ENCODE peak calls at places on chromosomes 16 and 17, in four cellular contexts. E is GM12878, J is HepG2, K is K562. T is an unnamed sample. For H3K27me3, the result is how much of the 10 kb centered on the place peaks cover.

GRCh38 chr17:7060165-7060890 is 16.4 kb upstream of the SLC16A11 start:
- DNase-seq in K (peak), E (no peak), J (peak), T (no peak)

GRCh38 chr17:57935833-57936807 is 19.1 kb downstream of the CUEDC1 start:
- DNase-seq in J (peak), E (no peak), K (no peak), T (no peak)

GRCh38 chr16:55503726-55504553 is 4.9 kb upstream of the LPCAT2 start:
- DNase-seq in E (no peak), J (no peak), K (no peak), T (no peak)

GRCh38 chr17:68600123-68600880 is 865 bp downstream of the FAM20A start:
- DNase-seq in J (peak), E (no peak), K (no peak), T (no peak)

GRCh38 chr17:56715613-56716357 is 117.9 kb downstream of the C17orf67 start:
- DNase-seq in E (peak), K (peak), J (peak), T (peak)

GRCh38 chr16:29806641-29807425 is 504 bp downstream of the MAZ start:
- DNase-seq in K (peak), E (no peak), J (peak), T (peak)

GRCh38 chr17:54220829-54221228 is 398.1 kb downstream of the KIF2B start:
- DNase-seq in K (no peak), J (no peak), E (no peak), T (no peak)

GRCh38 chr17:41338961-41339485 is 11.6 kb downstream of the KRT33A start:
- DNase-seq in E (peak), J (no peak), K (no peak), T (no peak)

GRCh38 chr17:69154267-69154666 is 12.6 kb upstream of the ABCA6 start:
- DNase-seq in K (no peak), J (peak), E (no peak), T (no peak)

GRCh38 chr16:66578596-66579531 is at the start of gene CMTM2:
- DNase-seq in J (no peak), E (no peak), K (no peak), T (no peak)

GRCh38 chr16:18582902-18583301 is 21.0 kb upstream of the NOMO2 start:
- DNase-seq in J (no peak), K (no peak), E (no peak), T (no peak)

GRCh38 chr16:88686439-88687253 is at the start of gene SNAI3:
- DNase-seq in K (peak), E (no peak), J (peak), T (peak)

GRCh38 chr16:11105038-11105903 is 150.7 kb downstream of the SOCS1 start:
- DNase-seq in J (peak), K (peak), E (peak), T (peak)

GRCh38 chr17:50918933-50919296 is 52.8 kb upstream of the TOB1 start:
- DNase-seq in E (no peak), K (no peak), J (no peak), T (no peak)

GRCh38 chr16:10206865-10207264 is 24.6 kb upstream of the GRIN2A start:
- DNase-seq in J (no peak), E (no peak), K (no peak), T (no peak)

GRCh38 chr17:42325026-42325425 is 36.7 kb downstream of the STAT5A start:
- DNase-seq in K (no peak), E (no peak), J (no peak), T (no peak)

GRCh38 chr17:61403846-61404701 is 4.4 kb downstream of the TBX2 start:
- DNase-seq in J (no peak), K (no peak), E (no peak), T (no peak)

GRCh38 chr16:19771796-19772195 is 53.7 kb downstream of the IQCK start:
- DNase-seq in K (no peak), E (no peak), J (no peak), T (no peak)

GRCh38 chr16:77307764-77308561 is 108.8 kb downstream of the SYCE1L start:
- DNase-seq in K (no peak), E (no peak), J (no peak), T (no peak)

GRCh38 chr16:85607331-85607765 is 5.8 kb upstream of the GSE1 start:
- DNase-seq in K (peak), J (no peak), E (no peak), T (no peak)

GRCh38 chr17:80827646-80828643 is 163.7 kb upstream of the CHMP6 start:
- DNase-seq in K (no peak), E (no peak), J (no peak), T (no peak)

GRCh38 chr17:33667671-33668070 is 374.6 kb upstream of the ASIC2 start:
- DNase-seq in E (no peak), K (peak), J (no peak), T (no peak)

GRCh38 chr17:44188757-44189403 is 2.1 kb downstream of the TMUB2 start:
- DNase-seq in J (no peak), E (no peak), K (no peak), T (no peak)

GRCh38 chr17:44186307-44187130 is at the start of gene TMUB2:
- DNase-seq in E (peak), K (peak), J (peak), T (peak)

GRCh38 chr17:44184212-44184810 is 2.5 kb upstream of the TMUB2 start:
- DNase-seq in J (no peak), K (no peak), E (no peak), T (no peak)

GRCh38 chr17:44190496-44190895 is 3.7 kb downstream of the TMUB2 start:
- DNase-seq in K (no peak), E (no peak), J (no peak), T (no peak)

DNA sequence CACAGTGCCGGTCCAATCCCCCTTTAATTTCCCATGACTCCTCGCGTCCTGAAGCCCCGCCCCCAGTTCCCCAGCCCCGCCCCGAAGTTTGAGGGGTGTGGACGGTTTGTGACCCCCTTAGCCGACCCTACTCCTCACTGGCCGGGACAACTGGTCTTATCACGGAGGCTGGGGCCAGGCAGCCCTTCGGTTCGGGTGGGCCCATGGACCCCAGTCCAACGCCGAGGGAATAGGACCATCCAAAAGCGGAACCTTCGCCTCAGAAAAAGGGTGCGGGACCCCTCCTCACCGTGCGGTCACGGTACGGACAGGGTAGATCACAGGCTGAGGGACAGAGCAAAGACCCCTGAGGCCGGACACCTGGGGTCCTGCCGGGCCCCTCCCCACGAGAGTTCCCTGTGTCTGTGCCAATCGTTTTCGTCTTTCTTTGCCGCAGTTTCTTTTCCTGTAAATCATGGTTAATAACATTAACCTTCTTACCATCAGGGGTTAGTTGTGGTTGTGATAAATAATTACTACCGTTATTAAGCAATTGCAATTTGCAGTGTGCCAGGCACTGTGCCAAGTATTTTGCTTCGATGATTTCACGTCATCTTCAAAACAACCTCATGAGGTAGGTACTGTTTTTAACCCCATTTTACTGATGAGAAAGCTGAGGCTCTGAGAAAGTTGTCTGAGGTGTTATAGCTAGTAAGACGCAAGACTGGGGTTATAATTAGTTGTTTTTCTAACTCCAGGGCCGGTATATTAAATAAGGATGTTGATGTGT is 543 bp downstream of the TMUB2 start:
- DNase-seq in E (no peak), J (no peak), K (peak), T (no peak)
- TF ChIP-seq POLR2AphosphoS5 in E (peak), J (peak), K (no peak), T (no peak)

DNA sequence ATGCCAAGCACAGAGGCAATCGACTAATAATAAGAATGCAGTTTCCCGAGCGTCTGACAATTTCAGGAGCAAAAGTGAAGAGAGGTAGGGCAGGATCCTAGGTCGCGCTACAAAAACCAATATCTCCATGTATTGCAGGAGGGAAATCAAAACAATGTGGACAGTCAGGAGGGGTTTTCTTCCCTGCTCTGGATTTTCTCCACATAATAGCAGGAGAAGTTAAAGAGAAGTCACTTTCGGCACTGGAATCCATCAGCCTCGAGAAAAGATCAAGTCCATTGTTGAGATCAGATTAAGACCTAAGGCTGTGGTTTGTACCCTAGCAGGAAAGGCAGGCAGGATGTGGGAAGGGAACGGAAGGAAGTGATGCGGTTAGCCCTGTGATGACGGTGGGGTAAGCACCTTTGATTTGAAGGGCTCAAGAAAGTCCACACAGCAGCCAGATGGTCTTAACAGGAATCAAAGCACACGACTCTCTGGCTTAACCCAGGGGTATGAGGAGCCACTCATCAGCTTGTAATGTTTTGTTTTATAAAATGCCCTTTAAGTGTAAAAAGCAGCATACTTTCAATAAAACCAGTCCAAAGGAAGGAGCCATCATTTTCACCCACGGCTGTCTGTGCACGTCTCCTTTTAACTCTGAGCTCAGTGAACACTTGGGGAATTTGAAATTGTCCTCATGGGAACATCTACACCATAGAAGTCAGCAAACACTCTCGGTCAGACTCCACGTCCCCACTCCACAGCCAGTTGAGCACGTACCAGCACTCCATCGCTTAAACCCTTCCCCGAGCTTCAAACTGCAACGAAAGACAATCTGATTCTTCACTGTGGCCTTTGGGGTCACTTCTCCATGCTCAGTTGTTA is 15.8 kb upstream of the AKTIP start:
- DNase-seq in E (peak), K (peak), J (no peak), T (no peak)
- H3K27me3 ChIP-seq in E (under half), K (under half), J (under half), T (under half)

GRCh38 chr17:45935710-45936509 is 41.6 kb downstream of the MAPT start:
- DNase-seq in E (no peak), K (no peak), J (peak), T (no peak)
- TF ChIP-seq GABPA in E (no peak), K (no peak), J (no peak), T (no peak)

DNA sequence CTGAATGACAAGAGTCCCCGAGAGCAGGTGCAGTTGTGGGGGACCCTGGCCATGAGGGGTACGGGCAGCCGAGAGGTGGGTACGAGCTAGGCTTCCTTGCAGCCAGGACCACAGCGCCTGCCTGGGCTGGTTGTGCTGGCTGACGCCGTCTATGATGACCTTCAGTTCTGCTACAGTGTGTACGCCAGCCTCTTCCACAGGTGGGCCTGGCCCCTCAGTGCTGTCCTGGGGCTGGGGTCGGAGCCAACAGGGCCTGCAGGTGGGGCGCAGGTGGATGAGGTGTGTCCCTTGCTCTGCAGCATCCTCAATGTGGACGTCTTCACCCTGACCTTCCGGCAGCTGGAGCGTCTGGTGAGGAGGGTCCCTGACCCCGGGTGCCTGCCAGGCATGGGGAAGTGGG is 7.2 kb downstream of the TSR3 start:
- DNase-seq in J (no peak), K (no peak), E (no peak), T (no peak)
- TF ChIP-seq POLR2AphosphoS5 in J (no peak), K (no peak), E (no peak), T (no peak)